ENCODE peak calls at places on chromosomes 11 and 22, in five cellular contexts. S, U, G, O and J are unnamed samples.

GRCh38 chr11:104619751-104620150 is 278.5 kb downstream of the CASP12 start:
- DNase-seq in S (no peak), U (no peak), G (no peak), O (no peak), J (no peak)

GRCh38 chr11:134554861-134555260 is 142.8 kb upstream of the B3GAT1 start:
- DNase-seq in S (no peak), U (no peak), G (no peak), O (no peak), J (no peak)

GRCh38 chr11:126355926-126356897 is 726 bp downstream of the ST3GAL4 start:
- DNase-seq in S (no peak), U (peak), G (peak), O (no peak), J (no peak)

GRCh38 chr11:131297441-131297840 is 73.0 kb upstream of the NTM start:
- DNase-seq in S (peak), U (no peak), G (no peak), O (no peak), J (no peak)

GRCh38 chr22:37418627-37419369 is 8.5 kb downstream of the ELFN2 start:
- DNase-seq in S (peak), U (no peak), G (no peak), O (no peak), J (no peak)

GRCh38 chr11:3644817-3645235 is at the start of gene ART1:
- DNase-seq in S (no peak), U (no peak), G (peak), O (no peak), J (peak)

GRCh38 chr11:118530683-118531596 is at the start of gene TMEM25:
- DNase-seq in S (peak), U (peak), G (peak), O (peak), J (peak)

GRCh38 chr11:17605736-17606135 is 58.7 kb downstream of the OTOG start:
- DNase-seq in S (no peak), U (no peak), G (no peak), O (no peak), J (no peak)

GRCh38 chr11:96287796-96288439 is 55.1 kb downstream of the MAML2 start:
- DNase-seq in S (no peak), U (no peak), G (peak), O (no peak), J (no peak)

GRCh38 chr11:44321059-44321458 is 11.1 kb upstream of the ALX4 start:
- DNase-seq in S (no peak), U (no peak), G (no peak), O (no peak), J (no peak)

GRCh38 chr22:37951305-37951704 is 2.1 kb downstream of the C22orf23 start:
- DNase-seq in S (peak), U (peak), G (no peak), O (no peak), J (peak)

GRCh38 chr22:44753189-44754042 is 1.0 kb downstream of the ARHGAP8 start:
- DNase-seq in S (no peak), U (no peak), G (peak), O (no peak), J (no peak)

DNA sequence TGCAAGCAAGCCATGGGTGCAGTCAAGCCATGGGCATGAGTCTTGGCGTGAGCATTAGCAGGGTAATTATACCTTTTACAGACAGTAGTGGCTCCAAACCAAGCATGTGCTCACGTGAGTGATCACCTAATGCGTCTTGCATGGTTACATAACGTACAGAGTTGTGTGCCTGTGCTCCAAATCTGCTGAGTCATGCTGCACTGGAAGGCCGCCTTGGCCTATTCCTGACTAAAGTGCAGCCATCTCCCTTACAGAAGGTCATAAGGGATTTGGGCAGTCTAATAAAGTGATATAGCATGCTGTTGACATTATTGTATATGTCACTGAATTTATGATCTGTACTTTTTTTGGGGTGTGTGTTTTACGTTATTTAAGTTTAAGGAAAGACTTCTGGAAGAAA is 102.4 kb downstream of the ARHGAP42 start:
- DNase-seq in S (no peak), U (no peak), G (peak), O (no peak), J (no peak)
- H2AFZ ChIP-seq in S (no peak), U (no peak), G (no peak), O (no peak), J (no peak)

DNA sequence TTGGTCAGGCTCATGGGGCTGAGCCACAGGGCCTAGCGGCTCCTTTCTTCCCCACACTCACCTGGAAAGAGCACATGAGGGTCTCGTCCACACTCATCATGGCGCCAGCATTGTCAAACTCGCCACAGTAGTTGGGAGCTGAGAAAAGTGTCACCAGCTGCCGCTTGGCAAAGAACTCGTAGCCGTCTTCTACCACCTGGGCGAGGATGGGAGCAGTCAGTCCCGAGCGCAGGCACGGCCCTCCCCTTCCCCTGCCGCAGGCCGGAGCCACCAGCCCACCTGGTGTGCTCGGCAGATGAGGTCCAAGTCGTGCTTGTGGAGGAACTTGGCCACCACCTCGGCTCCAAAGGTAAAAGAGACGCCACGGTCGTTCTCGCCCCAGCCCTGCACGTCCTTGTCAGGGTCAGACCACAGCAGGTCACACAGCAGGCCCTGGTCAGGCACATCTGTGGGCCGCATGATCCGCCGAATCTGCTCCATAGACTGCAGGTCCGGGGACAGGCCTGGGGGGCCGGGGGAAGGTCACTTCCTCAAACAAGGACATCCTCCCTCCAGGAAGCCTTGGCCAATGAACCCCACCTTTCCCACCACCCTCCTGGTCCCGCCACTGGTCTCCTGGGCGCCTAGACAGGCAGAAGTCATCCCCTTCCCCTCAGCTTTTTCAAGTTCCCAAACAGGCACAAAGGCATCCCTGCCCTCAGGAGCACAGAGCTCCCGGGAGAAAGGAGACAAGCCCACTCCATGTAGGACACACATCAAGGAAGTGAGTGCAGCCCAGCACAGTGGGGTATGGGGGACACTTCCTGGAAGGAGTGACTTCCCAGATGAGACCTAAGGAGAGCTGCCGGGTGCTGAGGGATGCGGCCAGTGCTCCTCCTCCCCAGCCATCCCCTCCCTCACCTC is 2.7 kb downstream of the PPP1CA start:
- DNase-seq in S (no peak), U (no peak), G (no peak), O (no peak), J (no peak)
- H3K4me2 ChIP-seq in S (no peak), U (no peak), G (no peak), O (no peak), J (no peak)

GRCh38 chr11:35559949-35560348 is 34.5 kb upstream of the PAMR1 start:
- DNase-seq in S (no peak), U (no peak), G (no peak), O (no peak), J (no peak)

GRCh38 chr11:35555238-35555887 is 29.9 kb upstream of the PAMR1 start:
- DNase-seq in S (no peak), U (peak), G (no peak), O (no peak), J (no peak)

GRCh38 chr11:35553831-35554230 is 28.4 kb upstream of the PAMR1 start:
- DNase-seq in S (no peak), U (peak), G (peak), O (no peak), J (no peak)

GRCh38 chr11:35554491-35555237 is 29.2 kb upstream of the PAMR1 start:
- DNase-seq in S (no peak), U (peak), G (peak), O (no peak), J (no peak)

GRCh38 chr11:35558468-35558867 is 33.1 kb upstream of the PAMR1 start:
- DNase-seq in S (no peak), U (peak), G (no peak), O (no peak), J (no peak)
- H2AFZ ChIP-seq in S (no peak), U (no peak), G (no peak), O (no peak), J (no peak)

DNA sequence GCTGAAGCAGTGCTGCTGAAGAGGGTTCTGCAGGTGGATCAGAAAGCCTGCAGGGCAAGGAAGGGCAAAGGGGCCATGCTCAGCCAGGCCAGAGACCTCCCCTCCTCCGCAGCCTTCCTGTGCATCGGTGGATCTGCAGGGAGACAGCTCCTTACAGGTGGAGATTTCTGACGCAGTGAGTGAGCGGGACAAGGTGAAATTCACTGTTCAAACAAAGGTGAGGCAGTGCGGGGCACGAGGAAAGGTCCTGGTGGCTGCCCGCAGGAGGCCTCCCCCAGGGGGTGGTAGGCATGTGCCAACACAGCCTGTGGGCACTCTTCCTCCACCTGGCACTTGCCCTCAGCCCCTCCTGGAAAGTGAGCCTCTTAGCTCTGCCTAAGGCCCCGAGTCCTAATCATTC is 8.6 kb downstream of the CFL1 start:
- DNase-seq in S (no peak), U (no peak), G (peak), O (no peak), J (no peak)
- H3K4me2 ChIP-seq in S (no peak), U (no peak), G (no peak), O (no peak), J (no peak)

GRCh38 chr22:50261615-50262459 is at the start of gene MAPK12:
- DNase-seq in S (peak), U (peak), G (peak), O (peak), J (peak)

GRCh38 chr22:50260434-50260800 is 1.1 kb downstream of the MAPK12 start:
- DNase-seq in S (no peak), U (no peak), G (no peak), O (no peak), J (peak)

GRCh38 chr22:50259302-50259701 is 2.2 kb downstream of the MAPK12 start:
- DNase-seq in S (no peak), U (no peak), G (no peak), O (no peak), J (no peak)

GRCh38 chr22:50262460-50262911 is 1.0 kb upstream of the MAPK12 start:
- DNase-seq in S (no peak), U (no peak), G (peak), O (no peak), J (peak)

DNA sequence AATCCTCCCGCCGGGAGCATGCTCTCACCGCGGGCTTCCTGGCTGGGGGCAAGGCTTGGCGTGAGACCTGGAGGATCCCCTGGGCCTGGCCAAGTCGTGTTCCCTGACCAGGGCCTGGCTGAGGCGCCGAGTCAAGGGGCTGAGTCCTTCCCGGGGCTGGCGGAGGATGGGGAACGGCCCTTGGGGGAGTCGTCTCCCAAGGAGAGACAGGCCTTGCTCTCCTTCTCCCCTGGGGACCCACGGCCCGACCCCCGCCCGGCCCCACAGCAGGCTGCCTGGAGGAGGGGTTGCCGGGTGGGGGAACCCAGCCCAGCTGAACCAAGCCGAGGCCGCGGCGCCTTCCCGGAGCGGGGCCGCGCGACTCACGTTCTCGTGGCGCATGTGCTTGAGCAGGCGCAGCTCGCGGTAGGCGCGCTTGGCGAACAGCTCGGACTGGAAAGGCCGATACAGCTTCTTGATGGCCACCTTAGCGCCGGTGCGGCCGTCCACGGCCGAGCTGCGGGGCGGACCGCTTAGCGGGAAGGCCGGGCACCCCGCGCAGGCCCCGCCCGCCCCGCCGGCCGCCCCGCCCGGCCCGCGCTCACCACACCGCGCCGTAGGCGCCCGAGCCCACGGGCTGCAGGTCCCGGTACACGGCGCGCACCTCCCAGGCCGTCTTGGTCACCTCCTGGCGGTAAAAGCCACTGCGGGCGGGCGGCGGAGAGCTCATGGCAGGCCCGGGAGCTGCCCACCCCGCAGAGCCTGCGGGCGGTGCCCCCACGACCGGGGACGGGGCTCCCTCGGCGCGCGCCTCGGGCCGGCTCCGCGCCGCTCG is 475 bp downstream of the MAPK12 start:
- DNase-seq in S (peak), U (peak), G (peak), O (no peak), J (peak)
- H2AFZ ChIP-seq in S (peak), U (no peak), G (peak), O (peak), J (no peak)

GRCh38 chr11:59180168-59180567 is 8.2 kb downstream of the DTX4 start:
- DNase-seq in S (peak), U (no peak), G (no peak), O (no peak), J (no peak)

GRCh38 chr11:59178401-59178800 is 6.5 kb downstream of the DTX4 start:
- DNase-seq in S (no peak), U (no peak), G (no peak), O (no peak), J (no peak)

GRCh38 chr11:59180907-59181306 is 9.0 kb downstream of the DTX4 start:
- DNase-seq in S (no peak), U (no peak), G (no peak), O (no peak), J (no peak)

GRCh38 chr11:59181746-59182456 is 10.0 kb downstream of the DTX4 start:
- DNase-seq in S (no peak), U (no peak), G (no peak), O (no peak), J (no peak)

GRCh38 chr11:59179121-59179520 is 7.2 kb downstream of the DTX4 start:
- DNase-seq in S (no peak), U (no peak), G (no peak), O (no peak), J (no peak)
- H3K4me2 ChIP-seq in S (peak), U (no peak), G (no peak), O (no peak), J (no peak)

GRCh38 chr22:46679711-46680269 is 58.3 kb downstream of the CERK start:
- DNase-seq in S (no peak), U (no peak), G (no peak), O (no peak), J (no peak)
- H2AFZ ChIP-seq in S (no peak), U (no peak), G (no peak), O (no peak), J (no peak)